ENCODE peak calls at places on chromosomes 4 and X, in four cellular contexts. Z, H, S and F are unnamed samples.
A peak's percentile ranks its signal among the peaks of the same experiment; 100 is the strongest.

GRCh38 chr4:35125995-35126712 is 1118.2 kb downstream of the ARAP2 start:
- DNase-seq in Z (no peak), H (no peak), S (no peak), F (no peak)

GRCh38 chr4:111919666-111920065 is 225.6 kb upstream of the FAM241A start:
- DNase-seq in Z (no peak), H (no peak), S (no peak), F (no peak)

GRCh38 chr4:183722738-183723560 is 63.9 kb downstream of the TRAPPC11 start:
- DNase-seq in Z (peak; percentile 4), H (peak; percentile 65), S (peak; percentile 13), F (peak; percentile 85)

GRCh38 chrX:93420090-93420489 is 253.3 kb downstream of the NAP1L3 start:
- DNase-seq in Z (no peak), H (no peak), S (no peak), F (no peak)

GRCh38 chr4:8495803-8496202 is 55.2 kb downstream of the TRMT44 start:
- DNase-seq in Z (no peak), H (peak; percentile 58), S (no peak), F (no peak)

GRCh38 chrX:32084757-32085156 is 1012.9 kb upstream of the FTHL17 start:
- DNase-seq in Z (no peak), H (no peak), S (no peak), F (no peak)

GRCh38 chr4:48103483-48104139 is 30.4 kb downstream of the TXK start:
- DNase-seq in Z (no peak), H (no peak), S (no peak), F (no peak)

GRCh38 chr4:74623041-74623440 is 171.3 kb downstream of the BTC start:
- DNase-seq in Z (peak; percentile 24), H (peak; percentile 71), S (no peak), F (no peak)

GRCh38 chr4:98614081-98614480 is 44.3 kb downstream of the TSPAN5 start:
- DNase-seq in Z (no peak), H (no peak), S (no peak), F (no peak)

GRCh38 chrX:42714981-42715688 is 62.8 kb downstream of the PPP1R2C start:
- DNase-seq in Z (no peak), H (peak; percentile 79), S (peak; percentile 23), F (peak; percentile 89)

GRCh38 chr4:162557516-162558106 is 393.8 kb upstream of the FSTL5 start:
- DNase-seq in Z (no peak), H (no peak), S (no peak), F (no peak)

GRCh38 chr4:48341776-48342558 is 638 bp downstream of the SLAIN2 start:
- DNase-seq in Z (peak; percentile 28), H (peak; percentile 74), S (no peak), F (peak; percentile 67)

GRCh38 chrX:139930923-139931645 is 1.8 kb downstream of the ATP11C start:
- DNase-seq in Z (no peak), H (peak; percentile 36), S (no peak), F (no peak)

GRCh38 chr4:36241771-36242170 is 2.5 kb downstream of the ARAP2 start:
- DNase-seq in Z (no peak), H (no peak), S (no peak), F (no peak)

GRCh38 chr4:156662921-156663320 is 308.7 kb downstream of the PDGFC start:
- DNase-seq in Z (no peak), H (no peak), S (no peak), F (no peak)
- H3K56ac ChIP-seq in Z (no peak overlapping the region), H (no peak overlapping the region), S (no peak overlapping the region), F (no peak overlapping the region)

DNA sequence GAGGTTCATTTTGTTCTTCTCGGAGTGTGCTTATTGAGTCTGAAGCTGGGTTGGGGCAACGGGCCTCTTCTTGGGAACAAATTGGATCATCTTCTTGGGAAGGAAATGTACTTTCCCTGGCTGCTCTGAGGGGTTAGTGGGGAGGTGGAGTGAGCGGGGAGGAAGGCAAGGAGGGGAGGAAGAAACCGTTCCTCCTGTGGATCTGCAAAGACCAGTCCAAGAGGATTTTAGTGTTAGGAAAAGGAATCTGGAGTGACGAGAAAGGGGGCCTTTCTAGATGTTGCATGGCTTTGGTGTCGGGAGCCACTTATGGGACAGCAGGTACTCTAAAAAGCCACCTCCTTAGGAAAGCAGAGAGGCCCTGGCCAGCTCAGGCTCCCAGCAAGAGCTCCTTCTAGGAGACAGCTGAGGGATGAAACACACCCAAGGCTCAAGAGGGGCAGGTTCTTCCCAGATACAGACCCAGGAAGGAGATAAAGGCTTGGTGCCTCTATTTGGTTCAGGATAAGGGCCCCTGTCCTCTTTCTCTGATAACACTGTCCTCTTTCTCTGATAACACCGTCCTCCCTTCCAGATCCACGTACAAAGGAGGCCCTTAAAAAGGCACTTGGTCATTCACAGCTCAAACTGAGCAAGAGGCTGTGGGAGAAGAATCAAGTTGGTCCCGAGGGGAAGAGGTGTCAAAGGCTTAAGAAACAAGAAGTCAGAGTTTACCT is 451 bp downstream of the SOD3 start:
- DNase-seq in Z (no peak), H (peak; percentile 61), S (no peak), F (no peak)
- H3K9ac ChIP-seq in Z (peak overlapping the region; percentile 58), H (peak overlapping the region; percentile 52), S (no peak overlapping the region), F (no peak overlapping the region)

GRCh38 chr4:65971686-65972085 is 301.4 kb upstream of the EPHA5 start:
- DNase-seq in Z (no peak), H (peak; percentile 44), S (no peak), F (no peak)
- H3K4me2 ChIP-seq in Z (no peak overlapping the region), H (no peak overlapping the region), S (no peak overlapping the region), F (no peak overlapping the region)

GRCh38 chrX:96576358-96576757 is 108.3 kb upstream of the DIAPH2 start:
- DNase-seq in Z (peak; percentile 43), H (no peak), S (no peak), F (no peak)
- H3K56ac ChIP-seq in Z (no peak overlapping the region), H (no peak overlapping the region), S (no peak overlapping the region), F (no peak overlapping the region)

GRCh38 chr4:5870220-5870619 is 22.7 kb downstream of the CRMP1 start:
- DNase-seq in Z (no peak), H (no peak), S (no peak), F (no peak)

GRCh38 chr4:5870701-5871100 is 22.2 kb downstream of the CRMP1 start:
- DNase-seq in Z (no peak), H (no peak), S (no peak), F (no peak)

GRCh38 chr4:5865896-5866599 is 26.8 kb downstream of the CRMP1 start:
- DNase-seq in Z (no peak), H (no peak), S (no peak), F (no peak)

GRCh38 chr4:5863461-5864113 is 29.3 kb downstream of the CRMP1 start:
- DNase-seq in Z (peak; percentile 96), H (peak; percentile 4), S (no peak), F (no peak)

GRCh38 chr4:5866841-5867782 is 25.8 kb downstream of the CRMP1 start:
- DNase-seq in Z (no peak), H (no peak), S (no peak), F (no peak)
- H3K9ac ChIP-seq in Z (no peak overlapping the region), H (no peak overlapping the region), S (no peak overlapping the region), F (peak overlapping the region; percentile 5)

GRCh38 chrX:108072746-108073145 is 18.6 kb downstream of the PSMD10 start:
- DNase-seq in Z (peak; percentile 68), H (no peak), S (no peak), F (no peak)
- H3K4me2 ChIP-seq in Z (no peak overlapping the region), H (no peak overlapping the region), S (no peak overlapping the region), F (no peak overlapping the region)